ENCODE peak calls at places on chromosomes 16 and 17, in five cellular contexts. One of them, this sample, is unnamed.

GRCh38 chr17:81033535-81034167 is 1.3 kb upstream of the BAIAP2 start:
- DNase-seq in hepatocyte: no peak
- DNase-seq in CD8-positive, alpha-beta T cell: no peak
- DNase-seq in AML-193: peak
- DNase-seq in NCI-H1436: no peak
- DNase-seq in this sample: no peak

GRCh38 chr17:69060835-69061234 is at the start of gene ABCA9:
- DNase-seq in AML-193: no peak
- DNase-seq in NCI-H1436: no peak
- DNase-seq in CD8-positive, alpha-beta T cell: no peak
- DNase-seq in hepatocyte: no peak
- DNase-seq in this sample: no peak

GRCh38 chr16:85393674-85394510 is 219.2 kb upstream of the GSE1 start:
- DNase-seq in NCI-H1436: peak
- DNase-seq in AML-193: no peak
- DNase-seq in CD8-positive, alpha-beta T cell: peak
- DNase-seq in hepatocyte: peak
- DNase-seq in this sample: peak

GRCh38 chr16:756428-756827 is 4.1 kb upstream of the MSLN start:
- DNase-seq in NCI-H1436: no peak
- DNase-seq in CD8-positive, alpha-beta T cell: no peak
- DNase-seq in AML-193: no peak
- DNase-seq in hepatocyte: no peak
- DNase-seq in this sample: no peak

GRCh38 chr16:24677388-24677787 is 52.1 kb upstream of the TNRC6A start:
- DNase-seq in CD8-positive, alpha-beta T cell: no peak
- DNase-seq in hepatocyte: no peak
- DNase-seq in NCI-H1436: no peak
- DNase-seq in AML-193: no peak
- DNase-seq in this sample: no peak

GRCh38 chr16:90043526-90043925 is 24.3 kb upstream of the DBNDD1 start:
- DNase-seq in hepatocyte: no peak
- DNase-seq in CD8-positive, alpha-beta T cell: no peak
- DNase-seq in NCI-H1436: no peak
- DNase-seq in AML-193: no peak
- DNase-seq in this sample: no peak

GRCh38 chr17:77398274-77398673 is 257.5 kb downstream of the SEC14L1 start:
- DNase-seq in hepatocyte: no peak
- DNase-seq in CD8-positive, alpha-beta T cell: no peak
- DNase-seq in AML-193: no peak
- DNase-seq in NCI-H1436: no peak
- DNase-seq in this sample: no peak

GRCh38 chr16:80391095-80391494 is 149.7 kb upstream of the DYNLRB2 start:
- DNase-seq in NCI-H1436: no peak
- DNase-seq in AML-193: no peak
- DNase-seq in CD8-positive, alpha-beta T cell: no peak
- DNase-seq in hepatocyte: no peak
- DNase-seq in this sample: no peak

GRCh38 chr17:69523252-69523861 is 108.9 kb downstream of the MAP2K6 start:
- DNase-seq in AML-193: peak
- DNase-seq in hepatocyte: peak
- DNase-seq in NCI-H1436: no peak
- DNase-seq in CD8-positive, alpha-beta T cell: no peak
- DNase-seq in this sample: no peak

GRCh38 chr17:73201215-73202069 is 8.6 kb downstream of the COG1 start:
- DNase-seq in hepatocyte: no peak
- DNase-seq in CD8-positive, alpha-beta T cell: no peak
- DNase-seq in AML-193: no peak
- DNase-seq in NCI-H1436: no peak
- DNase-seq in this sample: no peak

GRCh38 chr16:77336637-77337036 is 98.2 kb downstream of the ADAMTS18 start:
- DNase-seq in hepatocyte: no peak
- DNase-seq in NCI-H1436: no peak
- DNase-seq in AML-193: no peak
- DNase-seq in CD8-positive, alpha-beta T cell: no peak
- DNase-seq in this sample: no peak

GRCh38 chr16:67548265-67549126 is 13.8 kb upstream of the CTCF start:
- DNase-seq in hepatocyte: no peak
- DNase-seq in CD8-positive, alpha-beta T cell: no peak
- DNase-seq in NCI-H1436: no peak
- DNase-seq in AML-193: no peak
- DNase-seq in this sample: no peak

GRCh38 chr17:47287639-47288038 is 34.0 kb downstream of the ITGB3 start:
- DNase-seq in AML-193: no peak
- DNase-seq in hepatocyte: no peak
- DNase-seq in NCI-H1436: no peak
- DNase-seq in CD8-positive, alpha-beta T cell: no peak
- DNase-seq in this sample: no peak

GRCh38 chr17:6494239-6494941 is 50.1 kb downstream of the PIMREG start:
- DNase-seq in hepatocyte: no peak
- DNase-seq in NCI-H1436: no peak
- DNase-seq in AML-193: no peak
- DNase-seq in CD8-positive, alpha-beta T cell: no peak
- DNase-seq in this sample: no peak

GRCh38 chr17:19354123-19354522 is 8.4 kb downstream of the B9D1 start:
- DNase-seq in AML-193: no peak
- DNase-seq in hepatocyte: no peak
- DNase-seq in NCI-H1436: no peak
- DNase-seq in CD8-positive, alpha-beta T cell: no peak
- DNase-seq in this sample: no peak

GRCh38 chr16:30459456-30459855 is 13.1 kb upstream of the ITGAL start:
- DNase-seq in AML-193: no peak
- DNase-seq in CD8-positive, alpha-beta T cell: no peak
- DNase-seq in NCI-H1436: no peak
- DNase-seq in hepatocyte: no peak
- DNase-seq in this sample: no peak